ENCODE peak calls at places on chromosome 10, in four cellular contexts. K is ovary, Z is IMR-90, E is suprapubic skin. O is an unnamed sample.

GRCh38 chr10:90602815-90603600 is 254.8 kb downstream of the HTR7 start:
- DNase-seq in Z (no peak), K (no peak), E (no peak), O (no peak)

GRCh38 chr10:73879296-73880173 is 5.2 kb upstream of the CAMK2G start:
- DNase-seq in Z (peak), K (peak), E (peak), O (no peak)

GRCh38 chr10:17457083-17457482 is 2.7 kb upstream of the ST8SIA6 start:
- DNase-seq in Z (no peak), K (no peak), E (no peak), O (no peak)

GRCh38 chr10:60677541-60678129 is 100.6 kb upstream of the CDK1 start:
- DNase-seq in K (no peak), E (no peak), Z (no peak), O (no peak)

GRCh38 chr10:81733547-81733946 is 141.4 kb upstream of the NRG3 start:
- DNase-seq in Z (no peak), K (no peak), E (no peak), O (no peak)

GRCh38 chr10:21398549-21399345 is 126.7 kb downstream of the SKIDA1 start:
- DNase-seq in Z (peak), K (no peak), E (no peak), O (no peak)

GRCh38 chr10:53379951-53380350 is 607.4 kb upstream of the MBL2 start:
- DNase-seq in E (no peak), K (no peak), Z (no peak), O (no peak)

GRCh38 chr10:47360419-47361040 is 12.4 kb downstream of the RBP3 start:
- DNase-seq in E (peak), Z (no peak), K (no peak), O (peak)

GRCh38 chr10:104937528-104937927 is 296.4 kb downstream of the SORCS3 start:
- DNase-seq in Z (peak), E (no peak), K (no peak), O (no peak)

GRCh38 chr10:94997763-94998174 is 59.3 kb downstream of the CYP2C9 start:
- DNase-seq in K (no peak), E (no peak), Z (no peak), O (no peak)

GRCh38 chr10:124523301-124523871 is 61.8 kb downstream of the LHPP start:
- DNase-seq in E (no peak), Z (no peak), K (no peak), O (peak)

GRCh38 chr10:98367626-98368451 is 47.1 kb downstream of the PYROXD2 start:
- DNase-seq in K (no peak), E (no peak), Z (no peak), O (no peak)

GRCh38 chr10:80917636-80918035 is 379.9 kb downstream of the SH2D4B start:
- DNase-seq in Z (no peak), E (no peak), K (no peak), O (no peak)

GRCh38 chr10:66928000-66928770 is 2.3 kb downstream of the LRRTM3 start:
- DNase-seq in E (no peak), Z (peak), K (no peak), O (no peak)

GRCh38 chr10:95407546-95407945 is 116.7 kb upstream of the PDLIM1 start:
- DNase-seq in Z (no peak), K (no peak), E (no peak), O (no peak)

GRCh38 chr10:80599424-80599847 is 61.7 kb downstream of the SH2D4B start:
- DNase-seq in K (no peak), E (no peak), Z (peak), O (no peak)

GRCh38 chr10:22693371-22693784 is 21.0 kb downstream of the PIP4K2A start:
- DNase-seq in K (no peak), Z (peak), E (no peak), O (no peak)

GRCh38 chr10:129761573-129761972 is 202.5 kb downstream of the EBF3 start:
- DNase-seq in K (no peak), E (peak), Z (no peak), O (peak)

DNA sequence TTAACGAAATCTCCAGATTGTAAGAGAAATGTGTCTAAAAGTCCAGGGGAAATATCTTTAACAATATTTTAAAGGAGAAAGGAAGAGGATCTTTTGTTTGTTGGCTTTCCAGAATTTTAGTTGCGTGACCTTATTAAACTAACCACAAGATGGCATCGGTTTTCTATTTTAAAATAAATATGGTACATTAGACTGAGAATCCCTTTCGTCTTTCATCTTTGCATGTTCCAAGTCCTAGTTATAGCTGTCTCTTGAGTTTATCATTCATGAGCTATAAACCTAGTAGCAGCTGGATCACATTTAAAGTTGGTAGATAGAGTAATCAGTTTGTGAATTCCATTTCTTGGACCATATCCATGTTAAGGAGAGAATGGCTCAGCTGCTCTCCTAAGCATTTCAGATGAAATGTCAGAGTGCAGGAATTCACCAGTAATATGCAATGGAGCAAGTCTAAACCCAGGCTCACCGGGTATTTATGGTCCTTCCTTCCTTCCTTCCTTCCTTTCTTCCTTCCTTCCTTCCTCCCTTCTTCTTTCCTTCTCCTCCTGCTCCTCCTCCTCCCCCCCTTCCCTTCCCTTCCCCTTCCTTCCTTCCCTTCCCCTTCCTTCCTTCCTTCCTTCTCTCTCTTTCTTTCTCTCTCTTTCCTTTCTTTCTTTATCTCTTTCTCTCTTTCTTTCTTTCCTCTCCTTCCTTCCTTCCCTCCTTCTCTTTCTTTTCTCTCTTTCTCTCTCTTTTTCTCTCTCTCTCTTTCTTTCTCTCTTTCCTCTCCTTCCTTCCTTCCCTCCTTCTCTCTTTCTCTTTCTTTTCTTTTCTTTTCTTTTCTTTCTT is 57.8 kb upstream of the RAB18 start:
- DNase-seq in Z (peak), K (no peak), E (no peak), O (no peak)
- TF ChIP-seq CTCF in Z (peak), K (peak), E (no peak), O (peak)

GRCh38 chr10:2460846-2461245 is 606.5 kb upstream of the PFKP start:
- DNase-seq in Z (no peak), K (no peak), E (no peak), O (no peak)
- TF ChIP-seq CTCF in Z (no peak), K (no peak), E (no peak), O (no peak)

DNA sequence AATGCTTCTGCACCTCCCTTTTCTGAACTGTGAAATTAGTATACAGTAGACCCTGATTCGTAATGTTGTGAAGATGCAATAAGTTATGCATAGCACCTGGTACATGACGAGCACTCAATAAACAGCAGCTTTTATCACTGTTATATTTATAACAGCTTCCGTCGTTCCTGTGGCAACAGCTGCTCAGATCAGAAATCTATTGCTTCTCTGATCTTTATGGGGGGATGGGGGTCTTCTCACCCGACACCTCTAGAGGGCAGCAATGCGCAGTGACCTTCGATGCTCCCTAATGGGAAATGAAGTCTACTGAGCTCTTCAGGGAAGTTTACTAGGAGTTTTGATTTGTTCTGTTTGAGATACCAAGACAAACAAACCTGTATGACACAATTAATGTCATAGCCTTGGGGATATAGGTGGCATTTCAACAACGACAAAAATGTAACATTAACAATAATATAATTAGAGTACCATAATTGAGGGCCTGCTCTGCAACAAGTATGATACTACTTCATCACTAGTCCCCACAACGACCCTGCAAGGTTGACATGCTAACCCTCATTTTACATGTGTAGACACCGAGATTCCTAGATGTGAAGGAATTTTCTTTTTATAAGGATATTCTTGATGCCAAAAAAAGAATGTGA is 289.6 kb downstream of the SFMBT2 start:
- DNase-seq in E (no peak), Z (peak), K (no peak), O (no peak)
- TF ChIP-seq CTCF in E (peak), Z (peak), K (no peak), O (peak)

GRCh38 chr10:116707981-116708380 is 34.4 kb downstream of the HSPA12A start:
- DNase-seq in K (no peak), E (no peak), Z (no peak), O (no peak)
- TF ChIP-seq CTCF in K (no peak), E (no peak), Z (no peak), O (no peak)

GRCh38 chr10:14302035-14302434 is 28.7 kb downstream of the FRMD4A start:
- DNase-seq in Z (peak), K (no peak), E (no peak), O (no peak)
- TF ChIP-seq CTCF in Z (peak), K (no peak), E (no peak), O (peak)

GRCh38 chr10:92822964-92823363 is 25.4 kb upstream of the EXOC6 start:
- DNase-seq in E (no peak), K (no peak), Z (peak), O (no peak)
- TF ChIP-seq CTCF in E (no peak), K (no peak), Z (peak), O (peak)

GRCh38 chr10:290026-290725 is 154.9 kb downstream of the ZMYND11 start:
- DNase-seq in E (no peak), K (no peak), Z (no peak), O (no peak)

GRCh38 chr10:288605-289200 is 153.4 kb downstream of the ZMYND11 start:
- DNase-seq in E (no peak), Z (no peak), K (no peak), O (no peak)

GRCh38 chr10:289581-289980 is 154.3 kb downstream of the ZMYND11 start:
- DNase-seq in E (no peak), Z (no peak), K (no peak), O (no peak)

GRCh38 chr10:287029-287428 is 151.8 kb downstream of the ZMYND11 start:
- DNase-seq in K (no peak), E (no peak), Z (peak), O (no peak)

DNA sequence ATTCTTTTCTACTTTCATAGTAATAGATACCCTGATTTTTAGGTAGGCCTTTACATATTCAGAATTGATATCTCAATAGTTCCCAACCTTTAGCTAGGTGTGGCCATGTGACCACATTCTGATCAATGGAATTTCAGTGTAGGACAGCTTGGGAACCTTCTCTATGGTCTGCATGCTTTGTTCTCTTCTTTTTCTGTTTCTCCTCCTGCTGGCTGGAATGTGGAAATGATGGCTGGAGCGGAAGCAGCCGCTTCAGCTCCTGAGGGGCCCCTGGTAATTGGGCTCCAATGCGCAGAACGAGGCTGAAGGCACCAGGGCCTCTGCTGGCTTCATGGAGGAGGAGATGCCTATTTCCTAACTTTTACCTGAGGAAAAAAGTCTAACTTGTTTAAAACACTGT is 152.6 kb downstream of the ZMYND11 start:
- DNase-seq in K (no peak), E (no peak), Z (no peak), O (no peak)
- TF ChIP-seq CTCF in K (no peak), E (no peak), Z (peak), O (peak)

GRCh38 chr10:102616071-102616770 is 28.1 kb upstream of the TRIM8 start:
- DNase-seq in E (no peak), K (no peak), Z (no peak), O (peak)

GRCh38 chr10:102614888-102615287 is 29.4 kb upstream of the TRIM8 start:
- DNase-seq in Z (no peak), E (no peak), K (no peak), O (peak)

GRCh38 chr10:102613761-102614160 is 30.5 kb upstream of the TRIM8 start:
- DNase-seq in E (no peak), Z (peak), K (no peak), O (peak)

GRCh38 chr10:102617041-102617440 is 27.2 kb upstream of the TRIM8 start:
- DNase-seq in E (no peak), K (no peak), Z (no peak), O (peak)

DNA sequence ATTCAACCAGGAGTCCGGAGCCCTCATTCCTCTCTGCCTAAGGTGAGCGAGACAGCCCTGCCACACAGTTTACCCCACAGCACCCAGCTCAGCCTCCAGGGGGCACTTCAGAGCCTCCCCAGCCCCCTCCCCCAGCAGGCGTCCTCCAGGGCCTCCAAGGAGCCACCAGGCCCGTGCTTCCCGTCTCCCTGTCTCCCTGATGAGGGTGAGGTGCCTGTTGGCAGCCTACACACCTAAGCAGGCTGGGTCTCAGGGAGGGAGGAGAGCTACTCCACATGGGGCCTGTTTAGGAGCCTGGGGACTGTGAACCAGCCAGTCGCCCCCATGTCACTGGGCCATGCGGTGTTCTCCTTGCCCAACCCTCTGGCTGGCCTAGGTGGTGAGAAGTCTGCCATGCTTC is 28.9 kb upstream of the TRIM8 start:
- DNase-seq in K (no peak), Z (no peak), E (no peak), O (peak)
- TF ChIP-seq CTCF in K (no peak), Z (peak), E (no peak), O (peak)

GRCh38 chr10:113971349-113971973 is 72.2 kb upstream of the ADRB1 start:
- DNase-seq in K (no peak), E (no peak), Z (no peak), O (no peak)

GRCh38 chr10:113965683-113966082 is 78.0 kb upstream of the ADRB1 start:
- DNase-seq in E (no peak), K (no peak), Z (no peak), O (no peak)

GRCh38 chr10:113965077-113965476 is 78.6 kb upstream of the ADRB1 start:
- DNase-seq in Z (no peak), K (no peak), E (no peak), O (no peak)

GRCh38 chr10:113970641-113971040 is 73.0 kb upstream of the ADRB1 start:
- DNase-seq in K (no peak), Z (no peak), E (no peak), O (no peak)

GRCh38 chr10:113967096-113967495 is 76.6 kb upstream of the ADRB1 start:
- DNase-seq in E (no peak), Z (no peak), K (no peak), O (no peak)
- TF ChIP-seq CTCF in E (no peak), Z (no peak), K (no peak), O (no peak)

O was measured in chondrocyte.